ENCODE peak calls at places on chromosome 19, in nine cellular contexts. P, U, R, F, E, J, C, S and D are unnamed samples.

GRCh38 chr19:49847731-49848696 is 2.9 kb upstream of the PTOV1 start:
- DNase-seq in P (no peak), U (peak; percentile 88), R (no peak), F (peak; percentile 88), E (no peak), J (no peak), C (no peak), S (no peak), D (no peak)

GRCh38 chr19:16957151-16957662 is 68.4 kb downstream of the F2RL3 start:
- DNase-seq in P (no peak), U (peak; percentile 30), R (no peak), F (peak; percentile 84), E (no peak), J (no peak), C (no peak), S (peak; percentile 78), D (no peak)

GRCh38 chr19:48614436-48615144 is at the start of gene FAM83E:
- DNase-seq in P (peak; percentile 83), U (peak; percentile 82), R (no peak), F (peak; percentile 75), E (no peak), J (no peak), C (peak; percentile 75), S (no peak), D (no peak)

GRCh38 chr19:51490676-51491075 is 10.9 kb downstream of the SIGLEC12 start:
- DNase-seq in P (peak; percentile 64), U (no peak), R (no peak), F (no peak), E (no peak), J (no peak), C (no peak), S (peak; percentile 28), D (no peak)

GRCh38 chr19:16899566-16900075 is 10.8 kb downstream of the F2RL3 start:
- DNase-seq in P (peak; percentile 73), U (peak; percentile 24), R (peak; percentile 18), F (peak; percentile 78), E (no peak), J (no peak), C (peak; percentile 64), S (no peak), D (peak; percentile 56)

GRCh38 chr19:48997972-48998371 is 4.3 kb downstream of the RUVBL2 start:
- DNase-seq in P (peak; percentile 95), U (peak; percentile 68), R (no peak), F (peak; percentile 73), E (no peak), J (no peak), C (peak; percentile 81), S (no peak), D (peak; percentile 55)

GRCh38 chr19:2982983-2983350 is 5.6 kb downstream of the TLE6 start:
- DNase-seq in P (no peak), U (peak; percentile 79), R (no peak), F (no peak), E (peak; percentile 92), J (no peak), C (no peak), S (peak; percentile 98), D (peak; percentile 93)

GRCh38 chr19:56880592-56881190 is 40.2 kb upstream of the PEG3 start:
- DNase-seq in P (no peak), U (no peak), R (no peak), F (no peak), E (no peak), J (no peak), C (no peak), S (no peak), D (no peak)

GRCh38 chr19:14102102-14102696 is 11.6 kb upstream of the SAMD1 start:
- DNase-seq in P (no peak), U (peak; percentile 32), R (no peak), F (peak; percentile 0), E (no peak), J (no peak), C (no peak), S (no peak), D (no peak)

GRCh38 chr19:55493052-55493649 is 4.9 kb downstream of the SSC5D start:
- DNase-seq in P (no peak), U (no peak), R (no peak), F (no peak), E (no peak), J (no peak), C (no peak), S (no peak), D (peak; percentile 65)
- H3K4me3 ChIP-seq in P (no peak overlapping the region), U (no peak overlapping the region), R (no peak overlapping the region), F (no peak overlapping the region), E (no peak overlapping the region), J (no peak overlapping the region), C (no peak overlapping the region), S (no peak overlapping the region), D (no peak overlapping the region)

GRCh38 chr19:23391239-23391638 is 4.0 kb downstream of the ZNF91 start:
- DNase-seq in P (no peak), U (no peak), R (no peak), F (no peak), E (no peak), J (no peak), C (no peak), S (no peak), D (no peak)
- H3K4me3 ChIP-seq in P (no peak overlapping the region), U (no peak overlapping the region), R (no peak overlapping the region), F (no peak overlapping the region), E (no peak overlapping the region), J (no peak overlapping the region), C (no peak overlapping the region), S (no peak overlapping the region), D (no peak overlapping the region)

DNA sequence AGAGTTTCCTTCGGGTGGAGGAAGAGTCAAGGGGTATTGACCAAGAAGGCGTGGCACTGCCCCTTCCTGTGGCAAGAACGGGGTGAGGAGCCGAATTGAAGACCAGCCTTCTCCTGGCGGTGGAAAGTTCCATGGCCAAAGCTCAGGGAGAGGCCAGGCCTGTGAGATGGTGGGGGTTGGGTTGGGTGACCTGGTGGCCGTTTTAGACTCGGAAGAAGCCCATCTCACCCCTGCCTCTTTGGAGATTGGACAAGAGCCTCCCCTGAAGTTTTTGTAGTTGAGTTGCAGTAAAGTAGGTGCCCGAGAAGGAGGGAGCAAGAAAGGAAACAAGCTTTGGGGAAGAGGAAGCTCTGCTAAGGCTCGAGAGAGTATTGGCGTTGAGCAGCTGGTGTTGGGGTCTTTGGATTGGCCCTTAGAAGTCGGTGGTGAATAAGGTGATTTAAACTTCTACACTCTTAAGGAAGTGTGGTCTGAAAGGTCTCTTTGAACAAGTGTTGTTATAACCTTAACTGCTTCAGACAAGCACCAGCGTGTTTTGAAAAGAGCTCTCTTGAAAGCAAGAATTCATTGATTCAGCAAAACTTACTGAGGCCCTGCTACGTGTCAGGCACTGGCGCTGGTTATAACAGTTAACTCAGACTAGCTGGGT is 964 bp downstream of the SPINT2 start:
- DNase-seq in P (peak; percentile 62), U (peak; percentile 66), R (no peak), F (no peak), E (no peak), J (no peak), C (peak; percentile 86), S (no peak), D (no peak)
- H3K4me3 ChIP-seq in P (peak overlapping the region; percentile 96), U (peak overlapping the region; percentile 99), R (peak overlapping the region; percentile 97), F (no peak overlapping the region), E (peak overlapping the region; percentile 83), J (peak overlapping the region; percentile 66), C (peak overlapping the region; percentile 67), S (peak overlapping the region; percentile 49), D (no peak overlapping the region)

GRCh38 chr19:35657904-35658700 is 8.2 kb upstream of the UPK1A start:
- DNase-seq in P (peak; percentile 34), U (peak; percentile 14), R (no peak), F (no peak), E (no peak), J (no peak), C (peak; percentile 68), S (no peak), D (peak; percentile 39)

GRCh38 chr19:35656700-35657099 is 8.6 kb downstream of the COX6B1 start:
- DNase-seq in P (no peak), U (no peak), R (no peak), F (no peak), E (no peak), J (no peak), C (no peak), S (no peak), D (no peak)

DNA sequence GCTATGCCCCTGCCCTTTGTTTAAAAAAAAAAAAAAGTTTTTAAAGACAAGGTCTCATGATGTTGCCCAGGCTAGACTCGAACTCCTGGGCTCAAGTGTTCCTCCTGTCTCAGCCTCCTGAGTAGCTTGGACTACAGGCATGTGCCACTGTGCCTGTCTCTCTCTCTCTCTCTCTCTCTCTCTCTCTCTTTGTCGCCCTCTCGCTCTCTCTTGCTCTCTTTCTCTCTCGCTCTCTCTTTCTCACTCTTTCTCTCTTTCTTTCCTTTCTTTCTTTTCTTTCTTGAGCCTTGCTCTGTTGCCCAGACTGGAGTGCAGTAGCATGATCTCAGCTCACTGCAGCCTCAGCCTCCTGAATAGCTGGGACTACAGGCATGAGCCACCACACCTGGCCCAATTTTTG is 7.5 kb downstream of the COX6B1 start:
- DNase-seq in P (no peak), U (no peak), R (no peak), F (no peak), E (no peak), J (no peak), C (no peak), S (no peak), D (no peak)
- H3K4me3 ChIP-seq in P (no peak overlapping the region), U (no peak overlapping the region), R (no peak overlapping the region), F (no peak overlapping the region), E (no peak overlapping the region), J (no peak overlapping the region), C (no peak overlapping the region), S (no peak overlapping the region), D (no peak overlapping the region)